ENCODE peak calls at places on chromosomes 4 and X, in ten cellular contexts. M is activated CD4-positive, CD25-positive, alpha-beta regulatory T cell; X is heart right ventricle; I is activated T-cell treated with anti-CD3 and anti-CD28 coated beads, Interleukin-2, amount 50 U/mL, for 4 hours; N is SW 1271; R is astrocyte of the spinal cord; Z is germinal center; W is C1 segment of cervical spinal cord; F is GM19239; B is left cardiac atrium. S is an unnamed sample.
A peak's percentile ranks its signal among the peaks of the same experiment; 100 is the strongest.

GRCh38 chrX:15916704-15917084 is 62.1 kb upstream of the AP1S2 start:
- DNase-seq in M (no peak), Z (no peak), F (no peak), B (no peak), W (no peak), R (peak; percentile 4), X (no peak), N (no peak), I (no peak), S (no peak)

GRCh38 chr4:147355849-147356248 is 125.0 kb upstream of the EDNRA start:
- DNase-seq in Z (no peak), N (no peak), M (no peak), F (no peak), R (peak; percentile 95), W (no peak), B (no peak), X (no peak), I (no peak), S (no peak)

GRCh38 chr4:17448689-17449088 is 63.2 kb downstream of the QDPR start:
- DNase-seq in X (no peak), Z (no peak), B (no peak), I (no peak), M (no peak), N (no peak), R (peak; percentile 53), W (no peak), F (no peak), S (no peak)

GRCh38 chr4:2799444-2799911 is 6.6 kb downstream of the SH3BP2 start:
- DNase-seq in R (no peak), Z (no peak), B (peak; percentile 41), F (no peak), M (no peak), N (no peak), W (no peak), X (peak; percentile 23), I (no peak), S (no peak)

GRCh38 chrX:17496407-17496806 is 121.4 kb downstream of the NHS start:
- DNase-seq in X (no peak), B (no peak), Z (no peak), M (no peak), I (no peak), W (no peak), R (no peak), F (no peak), N (no peak), S (no peak)

GRCh38 chr4:186780291-186781031 is 56.8 kb upstream of the FAT1 start:
- DNase-seq in B (no peak), F (no peak), I (no peak), W (no peak), X (no peak), N (no peak), R (no peak), Z (no peak), M (no peak), S (no peak)

GRCh38 chr4:107035711-107036601 is at the start of gene DKK2:
- DNase-seq in W (peak; percentile 10), B (peak; percentile 47), F (no peak), M (no peak), R (peak; percentile 36), X (no peak), I (no peak), Z (no peak), N (no peak), S (peak; percentile 49)

GRCh38 chrX:118773782-118774181 is 46.4 kb downstream of the IL13RA1 start:
- DNase-seq in W (no peak), F (no peak), I (no peak), X (no peak), B (no peak), M (no peak), N (no peak), R (no peak), Z (no peak), S (no peak)

GRCh38 chrX:119870626-119871131 is 854 bp downstream of the RNF113A start:
- DNase-seq in M (no peak), Z (peak; percentile 14), W (peak; percentile 32), B (peak; percentile 28), X (no peak), F (no peak), R (peak; percentile 17), N (no peak), I (no peak), S (no peak)

GRCh38 chrX:39813631-39814246 is 284.0 kb downstream of the BCOR start:
- DNase-seq in F (no peak), X (peak; percentile 65), R (peak; percentile 79), N (no peak), I (no peak), M (no peak), B (peak; percentile 80), W (peak; percentile 48), Z (no peak), S (peak; percentile 67)

GRCh38 chr4:74266081-74266480 is 42.2 kb upstream of the EPGN start:
- DNase-seq in Z (no peak), F (no peak), N (no peak), I (no peak), X (no peak), W (no peak), B (no peak), R (no peak), M (no peak), S (no peak)

GRCh38 chr4:151029537-151029936 is 14.5 kb upstream of the LRBA start:
- DNase-seq in F (no peak), M (peak; percentile 5), I (no peak), N (no peak), B (no peak), R (no peak), Z (no peak), W (no peak), X (no peak), S (no peak)

GRCh38 chr4:170071196-170071595 is 18.6 kb downstream of the AADAT start:
- DNase-seq in F (no peak), X (no peak), R (no peak), N (no peak), B (no peak), Z (no peak), I (no peak), W (no peak), M (no peak), S (no peak)

GRCh38 chrX:21905209-21905735 is 35.2 kb upstream of the SMS start:
- DNase-seq in F (no peak), X (no peak), W (peak; percentile 0), I (no peak), B (no peak), Z (no peak), M (no peak), N (no peak), R (no peak), S (peak; percentile 2)

GRCh38 chr4:13355036-13355910 is 128.9 kb downstream of the RAB28 start:
- DNase-seq in F (no peak), Z (no peak), W (no peak), N (no peak), I (no peak), M (no peak), R (peak; percentile 5), B (no peak), X (no peak), S (no peak)

GRCh38 chrX:20361081-20361889 is 94.6 kb upstream of the RPS6KA3 start:
- DNase-seq in R (no peak), B (no peak), F (no peak), M (no peak), X (no peak), N (no peak), W (no peak), Z (no peak), I (no peak), S (no peak)

GRCh38 chr4:38509551-38509950 is 154.4 kb upstream of the KLF3 start:
- DNase-seq in R (no peak), W (no peak), B (no peak), F (no peak), I (peak; percentile 9), M (no peak), Z (no peak), X (no peak), N (no peak), S (no peak)

GRCh38 chrX:14872851-14873675 is at the start of the genes FANCB and MOSPD2:
- DNase-seq in R (peak; percentile 96), I (peak; percentile 89), Z (peak; percentile 93), F (peak; percentile 58), B (peak; percentile 94), N (peak; percentile 46), X (peak; percentile 94), W (peak; percentile 91), M (peak; percentile 85), S (peak; percentile 93)

GRCh38 chr4:4284827-4285618 is 4.9 kb downstream of the LYAR start:
- DNase-seq in R (peak; percentile 26), N (no peak), X (peak; percentile 23), Z (no peak), B (peak; percentile 52), I (no peak), W (no peak), M (no peak), F (no peak), S (no peak)

GRCh38 chrX:103066606-103067005 is 2.6 kb upstream of the BEX1 start:
- DNase-seq in Z (no peak), X (no peak), F (no peak), I (no peak), R (no peak), W (no peak), M (no peak), B (no peak), N (no peak), S (no peak)

GRCh38 chr4:182645511-182645910 is 271.7 kb downstream of the DCTD start:
- DNase-seq in N (no peak), I (no peak), F (no peak), R (no peak), Z (no peak), W (no peak), B (no peak), M (no peak), X (no peak), S (no peak)

GRCh38 chr4:10115657-10116624 is 658 bp downstream of the WDR1 start:
- DNase-seq in M (peak; percentile 49), X (no peak), F (peak; percentile 65), I (peak; percentile 63), Z (peak; percentile 77), B (peak; percentile 63), W (peak; percentile 63), N (no peak), R (peak; percentile 45), S (no peak)

GRCh38 chrX:40388441-40388840 is 192.3 kb upstream of the ATP6AP2 start:
- DNase-seq in X (no peak), B (no peak), Z (no peak), F (no peak), N (no peak), M (no peak), R (no peak), W (no peak), I (no peak), S (no peak)

GRCh38 chr4:13944095-13944501 is 316.6 kb upstream of the BOD1L1 start:
- DNase-seq in B (peak; percentile 40), Z (no peak), N (no peak), R (no peak), X (peak; percentile 59), M (no peak), W (no peak), F (no peak), I (no peak), S (no peak)

GRCh38 chr4:31175242-31175910 is 455.2 kb downstream of the PCDH7 start:
- DNase-seq in W (no peak), X (no peak), I (no peak), R (peak; percentile 49), B (no peak), N (no peak), F (no peak), M (no peak), Z (no peak), S (no peak)